ENCODE peak calls at places on chromosomes 3 and 15, in eight cellular contexts. One of them, this sample, is unnamed.

GRCh38 chr15:52680041-52680391 is 828 bp upstream of the ATOSA start:
- DNase-seq in body of pancreas: no peak
- DNase-seq in A549: no peak
- DNase-seq in IMR-90: peak; percentile 1
- DNase-seq in neural progenitor cell: no peak
- DNase-seq in heart left ventricle: no peak
- DNase-seq in hepatocyte: no peak
- DNase-seq in adrenal gland: no peak
- DNase-seq in this sample: no peak

GRCh38 chr3:149339931-149340309 is 6.5 kb upstream of the TM4SF18 start:
- DNase-seq in IMR-90: peak; percentile 97
- DNase-seq in heart left ventricle: peak; percentile 91
- DNase-seq in neural progenitor cell: no peak
- DNase-seq in adrenal gland: peak; percentile 89
- DNase-seq in hepatocyte: peak; percentile 83
- DNase-seq in body of pancreas: peak; percentile 86
- DNase-seq in A549: peak; percentile 82
- DNase-seq in this sample: no peak

GRCh38 chr3:10929978-10930620 is 62.4 kb upstream of the SLC6A1 start:
- DNase-seq in neural progenitor cell: no peak
- DNase-seq in body of pancreas: peak; percentile 2
- DNase-seq in A549: no peak
- DNase-seq in IMR-90: no peak
- DNase-seq in hepatocyte: no peak
- DNase-seq in heart left ventricle: no peak
- DNase-seq in adrenal gland: no peak
- DNase-seq in this sample: no peak

GRCh38 chr3:146184616-146185015 is 23.6 kb upstream of the PLOD2 start:
- DNase-seq in IMR-90: peak; percentile 45
- DNase-seq in neural progenitor cell: no peak
- DNase-seq in hepatocyte: peak; percentile 34
- DNase-seq in adrenal gland: no peak
- DNase-seq in heart left ventricle: no peak
- DNase-seq in body of pancreas: peak; percentile 85
- DNase-seq in A549: no peak
- DNase-seq in this sample: no peak

GRCh38 chr3:34483290-34483887 is 685.0 kb downstream of the PDCD6IP start:
- DNase-seq in heart left ventricle: no peak
- DNase-seq in hepatocyte: no peak
- DNase-seq in neural progenitor cell: no peak
- DNase-seq in adrenal gland: no peak
- DNase-seq in A549: no peak
- DNase-seq in IMR-90: no peak
- DNase-seq in body of pancreas: no peak
- DNase-seq in this sample: no peak

GRCh38 chr15:58551764-58552504 is 120.1 kb downstream of the LIPC start:
- DNase-seq in neural progenitor cell: no peak
- DNase-seq in body of pancreas: no peak
- DNase-seq in adrenal gland: no peak
- DNase-seq in A549: no peak
- DNase-seq in heart left ventricle: no peak
- DNase-seq in IMR-90: peak; percentile 96
- DNase-seq in hepatocyte: peak; percentile 65
- DNase-seq in this sample: no peak

GRCh38 chr15:32994810-32995424 is 199.6 kb downstream of the FMN1 start:
- DNase-seq in body of pancreas: no peak
- DNase-seq in adrenal gland: no peak
- DNase-seq in A549: peak; percentile 13
- DNase-seq in neural progenitor cell: peak; percentile 27
- DNase-seq in heart left ventricle: no peak
- DNase-seq in hepatocyte: peak; percentile 30
- DNase-seq in IMR-90: peak; percentile 74
- DNase-seq in this sample: no peak

GRCh38 chr3:156360992-156361391 is 193.9 kb downstream of the SSR3 start:
- DNase-seq in adrenal gland: no peak
- DNase-seq in A549: no peak
- DNase-seq in heart left ventricle: no peak
- DNase-seq in body of pancreas: no peak
- DNase-seq in neural progenitor cell: no peak
- DNase-seq in IMR-90: no peak
- DNase-seq in hepatocyte: no peak
- DNase-seq in this sample: no peak

GRCh38 chr3:168973897-168974296 is 689.6 kb downstream of the MECOM start:
- DNase-seq in heart left ventricle: no peak
- DNase-seq in body of pancreas: no peak
- DNase-seq in IMR-90: no peak
- DNase-seq in hepatocyte: no peak
- DNase-seq in neural progenitor cell: no peak
- DNase-seq in adrenal gland: no peak
- DNase-seq in A549: no peak
- DNase-seq in this sample: no peak

GRCh38 chr3:143521803-143522202 is 326.5 kb downstream of the SLC9A9 start:
- DNase-seq in body of pancreas: no peak
- DNase-seq in hepatocyte: no peak
- DNase-seq in A549: no peak
- DNase-seq in heart left ventricle: no peak
- DNase-seq in adrenal gland: no peak
- DNase-seq in neural progenitor cell: no peak
- DNase-seq in IMR-90: no peak
- DNase-seq in this sample: no peak

GRCh38 chr15:62931650-62932049 is 110.9 kb upstream of the TPM1 start:
- DNase-seq in neural progenitor cell: no peak
- DNase-seq in body of pancreas: no peak
- DNase-seq in heart left ventricle: no peak
- DNase-seq in hepatocyte: no peak
- DNase-seq in IMR-90: no peak
- DNase-seq in A549: no peak
- DNase-seq in adrenal gland: no peak
- DNase-seq in this sample: no peak

GRCh38 chr15:35302340-35302739 is 217.2 kb upstream of the NANOGP8 start:
- DNase-seq in heart left ventricle: no peak
- DNase-seq in hepatocyte: no peak
- DNase-seq in adrenal gland: no peak
- DNase-seq in IMR-90: no peak
- DNase-seq in body of pancreas: no peak
- DNase-seq in A549: no peak
- DNase-seq in neural progenitor cell: no peak
- DNase-seq in this sample: no peak

GRCh38 chr3:131811481-131811880 is 223.3 kb downstream of the CPNE4 start:
- DNase-seq in adrenal gland: no peak
- DNase-seq in A549: no peak
- DNase-seq in IMR-90: no peak
- DNase-seq in body of pancreas: no peak
- DNase-seq in hepatocyte: no peak
- DNase-seq in heart left ventricle: no peak
- DNase-seq in neural progenitor cell: no peak
- DNase-seq in this sample: no peak

GRCh38 chr3:68958932-68959331 is 26.6 kb upstream of the TAFA4 start:
- DNase-seq in heart left ventricle: no peak
- DNase-seq in A549: no peak
- DNase-seq in neural progenitor cell: no peak
- DNase-seq in hepatocyte: no peak
- DNase-seq in body of pancreas: no peak
- DNase-seq in adrenal gland: no peak
- DNase-seq in IMR-90: no peak
- DNase-seq in this sample: no peak

GRCh38 chr15:52481915-52482314 is 46.8 kb downstream of the MYO5A start:
- DNase-seq in adrenal gland: no peak
- DNase-seq in body of pancreas: no peak
- DNase-seq in A549: no peak
- DNase-seq in heart left ventricle: no peak
- DNase-seq in neural progenitor cell: no peak
- DNase-seq in hepatocyte: no peak
- DNase-seq in IMR-90: peak; percentile 84
- DNase-seq in this sample: no peak

GRCh38 chr3:119794971-119795612 is 13.2 kb downstream of the NR1I2 start:
- DNase-seq in adrenal gland: peak; percentile 82
- DNase-seq in heart left ventricle: peak; percentile 40
- DNase-seq in A549: peak; percentile 76
- DNase-seq in body of pancreas: peak; percentile 21
- DNase-seq in neural progenitor cell: peak; percentile 87
- DNase-seq in hepatocyte: peak; percentile 86
- DNase-seq in IMR-90: no peak
- DNase-seq in this sample: no peak

GRCh38 chr3:160196511-160197104 is 28.6 kb upstream of the C3orf80 start:
- DNase-seq in IMR-90: no peak
- DNase-seq in hepatocyte: no peak
- DNase-seq in heart left ventricle: peak; percentile 72
- DNase-seq in adrenal gland: no peak
- DNase-seq in A549: no peak
- DNase-seq in neural progenitor cell: peak; percentile 6
- DNase-seq in body of pancreas: no peak
- DNase-seq in this sample: no peak

GRCh38 chr3:162139841-162140240 is 643.2 kb downstream of the OTOL1 start:
- DNase-seq in IMR-90: no peak
- DNase-seq in A549: no peak
- DNase-seq in hepatocyte: no peak
- DNase-seq in body of pancreas: no peak
- DNase-seq in neural progenitor cell: no peak
- DNase-seq in adrenal gland: no peak
- DNase-seq in heart left ventricle: no peak
- DNase-seq in this sample: no peak

DNA sequence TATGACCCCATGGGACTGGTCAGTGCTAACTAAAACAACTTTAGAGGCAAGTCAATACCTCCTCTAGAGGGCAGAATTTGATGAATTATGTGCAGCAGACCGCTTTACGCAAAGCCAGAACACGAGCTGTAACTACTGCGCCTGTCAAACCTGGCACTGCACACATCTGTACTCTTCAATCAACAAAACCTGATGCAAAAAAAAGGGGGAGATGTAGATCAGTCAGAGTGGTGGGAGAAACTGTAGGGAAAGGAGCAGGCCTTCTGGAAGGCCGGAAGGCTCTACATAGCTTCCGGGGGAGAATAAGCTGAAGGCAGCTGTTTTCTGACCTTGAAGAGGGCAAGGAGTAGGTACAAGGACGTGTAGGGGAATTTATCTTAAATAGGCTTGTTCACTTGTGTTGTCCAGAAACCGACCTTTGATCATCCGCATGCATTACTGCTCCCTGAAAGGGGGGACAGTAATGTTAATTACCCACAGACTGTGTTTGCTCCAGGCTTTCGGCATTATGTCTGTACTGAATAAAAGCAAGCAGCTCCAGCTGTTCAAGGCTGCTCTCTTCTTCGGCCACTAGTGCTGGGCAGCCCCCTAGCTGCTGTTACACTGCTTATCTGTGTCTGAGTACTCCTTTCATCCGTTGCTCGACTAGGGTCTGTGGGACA is 41.0 kb downstream of the GPR160 start:
- DNase-seq in IMR-90: no peak
- DNase-seq in A549: no peak
- DNase-seq in body of pancreas: no peak
- DNase-seq in heart left ventricle: no peak
- DNase-seq in neural progenitor cell: peak; percentile 29
- DNase-seq in adrenal gland: no peak
- DNase-seq in hepatocyte: no peak
- DNase-seq in this sample: no peak
- TF ChIP-seq CTCF in IMR-90: no peak
- TF ChIP-seq CTCF in A549: peak; percentile 27
- TF ChIP-seq CTCF in body of pancreas: no peak
- TF ChIP-seq CTCF in heart left ventricle: no peak
- TF ChIP-seq CTCF in neural progenitor cell: peak; percentile 26
- TF ChIP-seq CTCF in adrenal gland: no peak
- TF ChIP-seq CTCF in hepatocyte: peak; percentile 7
- TF ChIP-seq CTCF in this sample: no peak

GRCh38 chr3:52047295-52047960 is 8.9 kb downstream of the DUSP7 start:
- DNase-seq in adrenal gland: no peak
- DNase-seq in A549: no peak
- DNase-seq in IMR-90: no peak
- DNase-seq in body of pancreas: no peak
- DNase-seq in heart left ventricle: no peak
- DNase-seq in hepatocyte: no peak
- DNase-seq in neural progenitor cell: no peak
- DNase-seq in this sample: no peak
- H3K4me3 ChIP-seq in adrenal gland: no peak overlapping the region
- H3K4me3 ChIP-seq in A549: no peak overlapping the region
- H3K4me3 ChIP-seq in IMR-90: no peak overlapping the region
- H3K4me3 ChIP-seq in body of pancreas: no peak overlapping the region
- H3K4me3 ChIP-seq in heart left ventricle: no peak overlapping the region
- H3K4me3 ChIP-seq in hepatocyte: no peak overlapping the region
- H3K4me3 ChIP-seq in neural progenitor cell: no peak overlapping the region
- H3K4me3 ChIP-seq in this sample: no peak overlapping the region

DNA sequence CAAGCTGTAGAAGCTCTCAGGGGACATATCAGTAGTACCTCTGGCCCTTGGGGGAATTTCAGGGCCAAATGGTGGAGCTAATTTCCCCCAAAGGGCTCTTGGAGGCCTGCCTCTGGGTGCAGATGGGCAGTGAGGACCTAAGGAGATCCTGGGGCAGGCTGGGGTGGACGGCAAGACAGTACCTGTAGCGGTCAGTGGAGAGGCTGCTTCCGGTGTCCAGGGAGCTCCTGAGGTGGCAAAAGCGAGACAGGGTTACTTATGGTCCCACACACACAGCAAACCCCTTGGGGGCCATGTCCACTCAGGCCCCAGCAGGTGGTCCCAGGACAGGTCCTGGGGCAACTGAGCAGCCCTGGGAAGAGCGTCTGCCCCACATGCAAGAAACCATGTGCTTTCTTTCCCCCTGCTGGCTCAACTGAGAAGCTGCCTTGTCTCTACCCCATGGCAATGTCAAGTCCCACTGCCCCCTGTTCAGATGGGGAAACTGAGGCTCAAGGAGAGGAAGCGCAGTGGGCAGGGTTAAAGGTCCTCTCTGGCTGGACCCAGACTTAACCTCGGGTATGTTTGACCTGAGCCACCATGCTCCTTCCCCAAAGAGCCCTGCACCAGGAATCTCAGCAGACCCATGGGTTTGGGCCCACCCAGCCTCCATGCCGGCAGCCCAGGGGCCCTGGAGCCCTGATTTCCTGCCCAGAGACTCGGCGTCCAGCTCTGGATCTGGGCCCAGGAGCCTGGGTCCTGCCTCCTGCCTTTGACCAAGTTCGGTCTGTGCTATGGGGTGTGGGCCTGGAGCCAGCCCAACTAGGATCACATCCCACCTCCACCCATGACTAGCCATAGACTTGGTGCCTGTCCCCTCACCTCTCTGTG is 25.7 kb downstream of the IQSEC1 start:
- DNase-seq in neural progenitor cell: no peak
- DNase-seq in body of pancreas: no peak
- DNase-seq in hepatocyte: no peak
- DNase-seq in IMR-90: no peak
- DNase-seq in A549: no peak
- DNase-seq in heart left ventricle: no peak
- DNase-seq in adrenal gland: no peak
- DNase-seq in this sample: no peak
- TF ChIP-seq CTCF in neural progenitor cell: no peak
- TF ChIP-seq CTCF in body of pancreas: no peak
- TF ChIP-seq CTCF in hepatocyte: no peak
- TF ChIP-seq CTCF in IMR-90: no peak
- TF ChIP-seq CTCF in A549: no peak
- TF ChIP-seq CTCF in heart left ventricle: no peak
- TF ChIP-seq CTCF in adrenal gland: no peak
- TF ChIP-seq CTCF in this sample: no peak

DNA sequence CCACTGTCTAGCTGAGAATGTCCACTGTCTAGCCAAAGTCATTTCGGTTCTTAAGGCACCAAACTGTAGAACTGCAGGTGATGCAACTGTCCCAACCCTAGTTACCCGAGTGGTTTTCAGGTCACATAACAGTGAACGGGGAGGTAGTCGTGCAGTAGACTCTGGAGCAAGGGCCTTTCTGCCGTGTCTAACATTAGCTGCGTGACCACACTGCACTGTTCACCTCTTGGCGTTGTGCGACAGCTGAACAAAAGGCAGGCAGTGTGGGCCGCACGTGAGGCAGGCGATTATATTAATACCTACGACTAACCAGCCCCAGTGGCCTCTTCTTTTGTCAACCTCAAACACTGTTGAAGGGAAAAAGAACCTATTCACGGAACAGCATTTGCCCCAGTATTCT is 2.8 kb downstream of the LRRN1 start:
- DNase-seq in A549: no peak
- DNase-seq in hepatocyte: peak; percentile 7
- DNase-seq in neural progenitor cell: peak; percentile 72
- DNase-seq in body of pancreas: no peak
- DNase-seq in heart left ventricle: no peak
- DNase-seq in adrenal gland: no peak
- DNase-seq in IMR-90: no peak
- DNase-seq in this sample: no peak
- H3K4me3 ChIP-seq in A549: no peak overlapping the region
- H3K4me3 ChIP-seq in hepatocyte: peak overlapping the region; percentile 96
- H3K4me3 ChIP-seq in neural progenitor cell: peak overlapping the region; percentile 97
- H3K4me3 ChIP-seq in body of pancreas: no peak overlapping the region
- H3K4me3 ChIP-seq in heart left ventricle: no peak overlapping the region
- H3K4me3 ChIP-seq in adrenal gland: no peak overlapping the region
- H3K4me3 ChIP-seq in IMR-90: no peak overlapping the region
- H3K4me3 ChIP-seq in this sample: no peak overlapping the region